ENCODE peak calls at places on chromosomes 1 and 21, in seven cellular contexts. G, O, W, H, V, A and K are unnamed samples.

GRCh38 chr1:53547321-53547720 is 88.1 kb downstream of the DMRTB1 start:
- DNase-seq in G (no peak), O (no peak), W (no peak), H (no peak), V (peak), A (no peak), K (peak)

GRCh38 chr1:229225331-229225782 is 45.6 kb upstream of the RAB4A start:
- DNase-seq in G (no peak), O (no peak), W (no peak), H (peak), V (no peak), A (no peak), K (no peak)

GRCh38 chr21:35488941-35489340 is 439.8 kb upstream of the RUNX1 start:
- DNase-seq in G (no peak), O (no peak), W (no peak), H (no peak), V (no peak), A (no peak), K (no peak)

GRCh38 chr1:50474859-50475809 is 51.9 kb upstream of the DMRTA2 start:
- DNase-seq in G (no peak), O (no peak), W (no peak), H (no peak), V (no peak), A (no peak), K (no peak)

GRCh38 chr1:162697140-162697895 is 65.1 kb downstream of the DDR2 start:
- DNase-seq in G (no peak), O (no peak), W (no peak), H (no peak), V (no peak), A (no peak), K (no peak)

GRCh38 chr1:115677172-115677542 is 35.4 kb downstream of the VANGL1 start:
- DNase-seq in G (no peak), O (peak), W (peak), H (no peak), V (no peak), A (no peak), K (no peak)

GRCh38 chr1:53619811-53620619 is 118.9 kb downstream of the GLIS1 start:
- DNase-seq in G (no peak), O (no peak), W (no peak), H (peak), V (peak), A (no peak), K (peak)

GRCh38 chr1:59901770-59902388 is 24.7 kb downstream of the CYP2J2 start:
- DNase-seq in G (no peak), O (no peak), W (no peak), H (no peak), V (no peak), A (no peak), K (no peak)

GRCh38 chr1:169885207-169885606 is 8.5 kb downstream of the SCYL3 start:
- DNase-seq in G (no peak), O (no peak), W (no peak), H (no peak), V (no peak), A (no peak), K (no peak)

DNA sequence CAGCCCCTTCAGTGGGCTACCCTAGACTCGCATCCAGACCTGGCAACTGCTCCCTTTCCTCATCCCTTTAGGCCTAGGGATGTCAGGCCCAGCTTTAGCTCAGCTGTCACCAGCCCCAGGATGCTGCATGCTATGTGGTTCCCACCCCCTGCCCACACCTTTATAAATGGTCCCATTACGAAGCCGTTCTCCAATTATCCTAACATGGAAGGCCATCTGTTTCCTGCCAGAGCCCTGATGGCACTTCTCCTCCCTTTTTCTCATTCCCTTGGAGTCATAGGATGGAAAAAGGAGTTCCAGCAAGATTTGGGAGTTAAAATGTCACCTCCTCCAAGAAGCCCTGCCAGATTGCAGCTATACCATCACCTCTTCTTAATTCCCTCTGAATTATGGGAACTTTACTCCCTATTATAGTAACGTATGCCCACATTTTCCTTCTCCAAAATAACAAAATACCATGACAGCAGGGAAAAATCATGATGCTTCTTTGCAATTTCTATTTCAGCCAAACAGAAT is 205.0 kb upstream of the GRIK3 start:
- DNase-seq in G (no peak), O (no peak), W (no peak), H (no peak), V (no peak), A (no peak), K (no peak)
- TF ChIP-seq CTCF in G (no peak), O (no peak), W (no peak), H (no peak), V (no peak), A (no peak), K (no peak)

GRCh38 chr1:152013664-152014237 is 20.1 kb upstream of the S100A10 start:
- DNase-seq in G (no peak), O (peak), W (no peak), H (peak), V (no peak), A (peak), K (peak)
- TF ChIP-seq CTCF in G (peak), O (peak), W (peak), H (no peak), V (no peak), A (peak), K (peak)

DNA sequence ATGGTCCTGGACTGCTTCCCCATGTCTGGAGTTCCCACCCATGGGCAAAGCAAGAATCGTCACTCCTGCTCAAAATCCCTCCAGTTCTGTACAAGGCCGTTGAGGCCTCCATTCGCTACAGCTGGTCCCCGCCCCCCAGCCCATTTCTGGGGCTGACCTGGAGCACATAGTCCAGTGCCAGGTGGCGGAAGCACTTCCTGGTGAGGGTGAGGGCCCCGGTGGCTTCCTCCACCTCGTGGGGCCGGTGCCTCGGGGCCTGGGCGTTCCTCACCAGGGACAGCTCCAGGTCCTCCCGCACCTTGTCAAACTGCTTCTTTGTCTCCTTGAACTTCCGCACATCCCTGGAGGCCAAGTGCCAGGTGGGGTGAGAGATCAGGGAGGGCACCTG is 7.4 kb downstream of the ACAP3 start:
- DNase-seq in G (no peak), O (no peak), W (no peak), H (no peak), V (no peak), A (no peak), K (no peak)
- TF ChIP-seq CTCF in G (peak), O (no peak), W (peak), H (no peak), V (no peak), A (no peak), K (no peak)

GRCh38 chr21:41932191-41932575 is 21.6 kb downstream of the C2CD2 start:
- DNase-seq in G (peak), O (peak), W (no peak), H (no peak), V (no peak), A (no peak), K (no peak)
- TF ChIP-seq CTCF in G (no peak), O (peak), W (no peak), H (no peak), V (no peak), A (no peak), K (no peak)